ENCODE peak calls at places on chromosomes 2 and 18, in nine cellular contexts. I is activated CD8-positive, alpha-beta memory T cell treated with anti-CD3 and anti-CD28 coated beads for 48 hours; R is mesothelial cell of epicardium; E is endothelial cell; T is caudate nucleus; A is NCI-H1436 treated with DMSO at 0.1 percent for 48 hours; V is activated naive CD4-positive, alpha-beta T cell treated with anti-CD3 and anti-CD28 coated beads, Interleukin-2, amount 50 U/mL, for 16 hours; J is K562; Q is NCI-H1092. Y is an unnamed sample.

GRCh38 chr18:22398464-22398863 is 19.3 kb downstream of the CTAGE1 start:
- DNase-seq in I (no peak), R (no peak), E (peak; percentile 7), T (no peak), A (no peak), V (no peak), J (no peak), Q (no peak), Y (no peak)

GRCh38 chr2:8054070-8054469 is 627.8 kb upstream of the ID2 start:
- DNase-seq in I (no peak), R (no peak), E (no peak), T (no peak), A (no peak), V (no peak), J (no peak), Q (no peak), Y (no peak)

GRCh38 chr2:154814856-154815255 is 116.4 kb downstream of the KCNJ3 start:
- DNase-seq in I (no peak), R (no peak), E (no peak), T (no peak), A (no peak), V (no peak), J (no peak), Q (no peak), Y (no peak)

GRCh38 chr18:37778417-37779165 is 213.0 kb upstream of the CELF4 start:
- DNase-seq in I (no peak), R (peak; percentile 89), E (peak; percentile 89), T (peak; percentile 73), A (no peak), V (no peak), J (peak; percentile 60), Q (peak; percentile 72), Y (peak; percentile 65)

GRCh38 chr2:131044078-131044756 is 49.0 kb downstream of the FAM168B start:
- DNase-seq in I (no peak), R (peak; percentile 24), E (no peak), T (no peak), A (no peak), V (no peak), J (no peak), Q (no peak), Y (no peak)

GRCh38 chr2:223591596-223591995 is 10.6 kb downstream of the SCG2 start:
- DNase-seq in I (no peak), R (no peak), E (no peak), T (no peak), A (peak; percentile 98), V (no peak), J (no peak), Q (peak; percentile 78), Y (no peak)

GRCh38 chr2:173903611-173904394 is 61.4 kb downstream of the SP3 start:
- DNase-seq in I (no peak), R (no peak), E (no peak), T (no peak), A (no peak), V (no peak), J (no peak), Q (no peak), Y (peak; percentile 48)

GRCh38 chr2:173934895-173935294 is 30.3 kb downstream of the SP3 start:
- DNase-seq in I (no peak), R (no peak), E (no peak), T (no peak), A (peak; percentile 57), V (no peak), J (peak; percentile 27), Q (no peak), Y (no peak)

GRCh38 chr2:142190805-142191204 is 60.0 kb upstream of the LRP1B start:
- DNase-seq in I (no peak), R (no peak), E (no peak), T (no peak), A (no peak), V (no peak), J (no peak), Q (no peak), Y (peak; percentile 43)

GRCh38 chr2:99865818-99866676 is 276.3 kb downstream of the AFF3 start:
- DNase-seq in I (no peak), R (no peak), E (no peak), T (no peak), A (no peak), V (no peak), J (no peak), Q (no peak), Y (peak; percentile 40)

GRCh38 chr18:69985239-69985638 is 37.6 kb upstream of the CD226 start:
- DNase-seq in I (no peak), R (no peak), E (no peak), T (no peak), A (no peak), V (no peak), J (no peak), Q (no peak), Y (no peak)

GRCh38 chr2:234846589-234847363 is 105.0 kb upstream of the SH3BP4 start:
- DNase-seq in I (no peak), R (no peak), E (no peak), T (no peak), A (no peak), V (no peak), J (no peak), Q (no peak), Y (no peak)

GRCh38 chr2:208244422-208244821 is 10.4 kb downstream of the IDH1 start:
- DNase-seq in I (no peak), R (no peak), E (no peak), T (no peak), A (no peak), V (no peak), J (no peak), Q (no peak), Y (no peak)

GRCh38 chr2:113390133-113390849 is 47.2 kb upstream of the ZNG1B start:
- DNase-seq in I (no peak), R (peak; percentile 67), E (peak; percentile 81), T (no peak), A (no peak), V (peak; percentile 52), J (peak; percentile 71), Q (no peak), Y (peak; percentile 76)

GRCh38 chr18:46051731-46052461 is 20.2 kb downstream of the PSTPIP2 start:
- DNase-seq in I (no peak), R (no peak), E (no peak), T (no peak), A (no peak), V (no peak), J (no peak), Q (no peak), Y (peak; percentile 70)

GRCh38 chr2:156589381-156590079 is 153.4 kb downstream of the GPD2 start:
- DNase-seq in I (no peak), R (no peak), E (no peak), T (peak; percentile 2), A (no peak), V (no peak), J (peak; percentile 64), Q (no peak), Y (peak; percentile 72)

GRCh38 chr2:133975676-133976428 is 278.0 kb upstream of the MGAT5 start:
- DNase-seq in I (no peak), R (no peak), E (no peak), T (no peak), A (no peak), V (no peak), J (no peak), Q (no peak), Y (peak; percentile 8)

GRCh38 chr2:236121546-236121945 is 46.6 kb downstream of the GBX2 start:
- DNase-seq in I (no peak), R (no peak), E (no peak), T (no peak), A (no peak), V (no peak), J (no peak), Q (no peak), Y (peak; percentile 29)

GRCh38 chr2:69375494-69376353 is 11.3 kb downstream of the GFPT1 start:
- DNase-seq in I (no peak), R (no peak), E (peak; percentile 28), T (no peak), A (peak; percentile 6), V (no peak), J (peak; percentile 68), Q (no peak), Y (peak; percentile 63)

GRCh38 chr2:96866986-96867755 is 2.7 kb downstream of the SEMA4C start:
- DNase-seq in I (no peak), R (no peak), E (no peak), T (no peak), A (no peak), V (no peak), J (no peak), Q (no peak), Y (no peak)

GRCh38 chr2:227079726-227080125 is 84.3 kb downstream of the COL4A4 start:
- DNase-seq in I (no peak), R (no peak), E (no peak), T (no peak), A (no peak), V (no peak), J (no peak), Q (no peak), Y (peak; percentile 39)

GRCh38 chr18:11955299-11956029 is 25.8 kb upstream of the IMPA2 start:
- DNase-seq in I (no peak), R (no peak), E (no peak), T (peak; percentile 15), A (no peak), V (no peak), J (peak; percentile 64), Q (no peak), Y (peak; percentile 84)

GRCh38 chr18:48668466-48669179 is 129.8 kb downstream of the CTIF start:
- DNase-seq in I (no peak), R (peak; percentile 30), E (no peak), T (no peak), A (no peak), V (no peak), J (no peak), Q (no peak), Y (no peak)

GRCh38 chr2:22795467-22795866 is 589.5 kb upstream of the KLHL29 start:
- DNase-seq in I (no peak), R (no peak), E (peak; percentile 5), T (no peak), A (no peak), V (no peak), J (no peak), Q (no peak), Y (no peak)

GRCh38 chr2:100819365-100820345 is at the start of gene NPAS2:
- DNase-seq in I (peak; percentile 14), R (peak; percentile 44), E (peak; percentile 53), T (no peak), A (no peak), V (peak; percentile 43), J (no peak), Q (no peak), Y (peak; percentile 75)

GRCh38 chr2:47541848-47542450 is 139.0 kb downstream of the MSH2 start:
- DNase-seq in I (no peak), R (no peak), E (no peak), T (no peak), A (no peak), V (no peak), J (no peak), Q (no peak), Y (no peak)

GRCh38 chr2:155364766-155365165 is 666.3 kb downstream of the KCNJ3 start:
- DNase-seq in I (no peak), R (no peak), E (no peak), T (no peak), A (no peak), V (no peak), J (no peak), Q (no peak), Y (no peak)

GRCh38 chr2:170084820-170085475 is 93.0 kb upstream of the MYO3B start:
- DNase-seq in I (no peak), R (no peak), E (no peak), T (no peak), A (no peak), V (no peak), J (peak; percentile 41), Q (no peak), Y (no peak)

GRCh38 chr2:222423632-222424280 is 587 bp upstream of the SGPP2 start:
- DNase-seq in I (peak; percentile 13), R (no peak), E (no peak), T (no peak), A (no peak), V (peak; percentile 51), J (no peak), Q (no peak), Y (no peak)

GRCh38 chr18:54240629-54241107 is 16.2 kb upstream of the MBD2 start:
- DNase-seq in I (no peak), R (no peak), E (no peak), T (no peak), A (no peak), V (no peak), J (no peak), Q (no peak), Y (no peak)

GRCh38 chr18:22817844-22818243 is 115.3 kb upstream of the RBBP8 start:
- DNase-seq in I (no peak), R (no peak), E (no peak), T (no peak), A (no peak), V (no peak), J (no peak), Q (no peak), Y (no peak)